ENCODE peak calls at places on chromosomes 3 and 15, in four cellular contexts. One of them, this sample, is unnamed.

GRCh38 chr3:99071096-99071495 is 169.6 kb upstream of the DCBLD2 start:
- DNase-seq in A549: no peak
- DNase-seq in transverse colon: no peak
- DNase-seq in esophagus squamous epithelium: no peak
- DNase-seq in this sample: no peak

GRCh38 chr15:65603559-65603958 is 7.4 kb downstream of the INTS14 start:
- DNase-seq in A549: no peak
- DNase-seq in transverse colon: no peak
- DNase-seq in esophagus squamous epithelium: no peak
- DNase-seq in this sample: no peak

GRCh38 chr15:68643216-68643830 is 64.5 kb downstream of the CORO2B start:
- DNase-seq in A549: no peak
- DNase-seq in transverse colon: no peak
- DNase-seq in esophagus squamous epithelium: no peak
- DNase-seq in this sample: peak; percentile 44

GRCh38 chr15:58392141-58392540 is 39.6 kb upstream of the LIPC start:
- DNase-seq in A549: no peak
- DNase-seq in transverse colon: no peak
- DNase-seq in esophagus squamous epithelium: no peak
- DNase-seq in this sample: no peak

GRCh38 chr15:34114215-34114614 is 12.3 kb downstream of the PGBD4 start:
- DNase-seq in A549: no peak
- DNase-seq in transverse colon: no peak
- DNase-seq in esophagus squamous epithelium: no peak
- DNase-seq in this sample: no peak

GRCh38 chr15:36810656-36811449 is 231.4 kb downstream of the CDIN1 start:
- DNase-seq in A549: no peak
- DNase-seq in transverse colon: no peak
- DNase-seq in esophagus squamous epithelium: no peak
- DNase-seq in this sample: no peak

GRCh38 chr3:117234321-117234720 is 524.7 kb downstream of the TUSC7 start:
- DNase-seq in A549: no peak
- DNase-seq in transverse colon: no peak
- DNase-seq in esophagus squamous epithelium: no peak
- DNase-seq in this sample: no peak

GRCh38 chr15:93929375-93930094 is 301.8 kb upstream of the MCTP2 start:
- DNase-seq in A549: no peak
- DNase-seq in transverse colon: peak; percentile 14
- DNase-seq in esophagus squamous epithelium: no peak
- DNase-seq in this sample: peak; percentile 89

GRCh38 chr15:78004222-78004727 is 73.2 kb downstream of the TBC1D2B start:
- DNase-seq in A549: no peak
- DNase-seq in transverse colon: no peak
- DNase-seq in esophagus squamous epithelium: no peak
- DNase-seq in this sample: peak; percentile 63

GRCh38 chr15:84832446-84833040 is 15.4 kb downstream of the ALPK3 start:
- DNase-seq in A549: no peak
- DNase-seq in transverse colon: no peak
- DNase-seq in esophagus squamous epithelium: no peak
- DNase-seq in this sample: no peak

GRCh38 chr3:128537091-128537703 is 44.2 kb upstream of the GATA2 start:
- DNase-seq in A549: peak; percentile 23
- DNase-seq in transverse colon: no peak
- DNase-seq in esophagus squamous epithelium: no peak
- DNase-seq in this sample: no peak

GRCh38 chr3:192571197-192571791 is 156.0 kb downstream of the FGF12 start:
- DNase-seq in A549: peak; percentile 11
- DNase-seq in transverse colon: no peak
- DNase-seq in esophagus squamous epithelium: no peak
- DNase-seq in this sample: peak; percentile 70

GRCh38 chr15:86183765-86184491 is 104.3 kb downstream of the AGBL1 start:
- DNase-seq in A549: no peak
- DNase-seq in transverse colon: no peak
- DNase-seq in esophagus squamous epithelium: no peak
- DNase-seq in this sample: no peak

GRCh38 chr3:27677554-27677953 is 44.6 kb downstream of the EOMES start:
- DNase-seq in A549: peak; percentile 83
- DNase-seq in transverse colon: no peak
- DNase-seq in esophagus squamous epithelium: no peak
- DNase-seq in this sample: peak; percentile 81

GRCh38 chr3:184549793-184550585 is 11.6 kb upstream of the EPHB3 start:
- DNase-seq in A549: no peak
- DNase-seq in transverse colon: no peak
- DNase-seq in esophagus squamous epithelium: no peak
- DNase-seq in this sample: no peak

GRCh38 chr15:78625621-78626280 is 5.0 kb upstream of the CHRNA3 start:
- DNase-seq in A549: no peak
- DNase-seq in transverse colon: no peak
- DNase-seq in esophagus squamous epithelium: no peak
- DNase-seq in this sample: no peak

GRCh38 chr15:89349212-89349558 is 14.6 kb upstream of the POLG start:
- DNase-seq in A549: no peak
- DNase-seq in transverse colon: no peak
- DNase-seq in esophagus squamous epithelium: no peak
- DNase-seq in this sample: no peak

GRCh38 chr3:37114251-37115145 is 59.9 kb downstream of the LRRFIP2 start:
- DNase-seq in A549: no peak
- DNase-seq in transverse colon: no peak
- DNase-seq in esophagus squamous epithelium: no peak
- DNase-seq in this sample: no peak

GRCh38 chr3:140994316-140994715 is 52.7 kb downstream of the SLC25A36 start:
- DNase-seq in A549: no peak
- DNase-seq in transverse colon: no peak
- DNase-seq in esophagus squamous epithelium: no peak
- DNase-seq in this sample: no peak

GRCh38 chr15:77032052-77032646 is 37.2 kb downstream of the PSTPIP1 start:
- DNase-seq in A549: no peak
- DNase-seq in transverse colon: peak; percentile 7
- DNase-seq in esophagus squamous epithelium: no peak
- DNase-seq in this sample: peak; percentile 58

GRCh38 chr3:38590521-38590920 is 59.0 kb downstream of the SCN5A start:
- DNase-seq in A549: no peak
- DNase-seq in transverse colon: peak; percentile 2
- DNase-seq in esophagus squamous epithelium: no peak
- DNase-seq in this sample: no peak

DNA sequence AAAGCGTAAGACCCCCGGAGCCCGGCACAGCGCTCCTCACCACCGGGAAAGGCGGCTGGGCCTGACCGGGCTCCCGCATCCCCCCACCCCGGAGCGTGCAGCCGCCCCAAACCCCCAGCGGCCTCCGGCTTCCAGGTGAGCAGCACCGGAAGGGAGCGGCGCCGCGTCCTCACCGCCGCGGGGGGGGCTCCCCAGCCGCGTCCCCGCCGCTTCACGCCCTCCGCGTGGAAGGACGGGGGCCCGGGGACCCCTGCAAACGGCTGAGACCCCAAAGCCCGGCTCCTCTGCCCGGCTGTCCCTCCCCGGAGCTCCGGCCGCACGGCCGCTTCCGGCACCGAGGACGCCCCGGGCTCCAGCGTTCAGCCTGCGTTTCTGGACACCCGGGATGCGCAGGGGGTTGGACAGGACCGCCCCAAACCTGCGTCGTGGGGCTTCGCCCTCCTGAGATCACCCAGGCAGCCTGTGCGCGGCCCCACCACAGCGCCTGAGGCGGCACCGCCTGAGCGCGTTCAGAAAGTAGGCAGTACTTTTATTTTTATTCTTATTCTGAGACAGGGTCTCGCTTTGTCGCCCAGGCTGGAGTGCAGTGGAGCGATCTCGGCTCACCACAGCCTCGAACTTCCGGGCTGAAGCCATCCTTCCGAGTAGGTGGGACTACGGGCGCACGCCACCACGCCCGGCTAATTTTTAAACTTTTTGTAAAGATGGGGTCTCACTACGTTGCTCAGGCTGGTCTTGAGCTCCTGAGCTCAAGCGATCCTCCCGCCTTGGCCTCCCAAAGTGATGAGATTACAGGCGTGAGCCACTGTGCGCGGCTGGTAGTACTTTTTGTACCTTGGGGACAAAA is 51.6 kb upstream of the BLM start:
- DNase-seq in A549: peak; percentile 78
- DNase-seq in transverse colon: peak; percentile 64
- DNase-seq in esophagus squamous epithelium: no peak
- DNase-seq in this sample: peak; percentile 83
- TF ChIP-seq POLR2A in A549: peak; percentile 78
- TF ChIP-seq POLR2A in transverse colon: peak; percentile 69
- TF ChIP-seq POLR2A in esophagus squamous epithelium: peak; percentile 45
- TF ChIP-seq POLR2A in this sample: peak; percentile 22

GRCh38 chr3:143783856-143784370 is 64.4 kb downstream of the SLC9A9 start:
- DNase-seq in A549: no peak
- DNase-seq in transverse colon: no peak
- DNase-seq in esophagus squamous epithelium: no peak
- DNase-seq in this sample: no peak

GRCh38 chr3:143786229-143787199 is 61.8 kb downstream of the SLC9A9 start:
- DNase-seq in A549: no peak
- DNase-seq in transverse colon: peak; percentile 11
- DNase-seq in esophagus squamous epithelium: no peak
- DNase-seq in this sample: peak; percentile 79

DNA sequence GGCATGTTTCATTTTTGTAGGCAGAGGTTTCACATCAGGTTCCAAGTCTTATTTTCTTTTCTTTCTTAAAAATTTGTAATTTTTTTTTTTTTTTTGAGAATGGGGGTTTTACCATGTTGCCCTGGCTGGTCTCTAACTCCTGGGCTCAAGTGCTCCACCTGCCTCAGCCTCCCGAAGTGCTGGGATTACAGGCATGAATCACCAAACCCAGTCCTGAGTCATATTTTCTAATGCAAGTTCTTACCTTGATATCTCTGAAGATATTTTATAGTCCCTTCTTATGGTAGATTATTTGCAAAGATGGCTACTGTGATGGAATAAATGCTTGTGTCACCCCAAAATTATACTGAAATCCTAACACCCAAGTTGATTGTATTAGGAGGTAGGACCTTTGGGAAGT is 63.8 kb downstream of the SLC9A9 start:
- DNase-seq in A549: no peak
- DNase-seq in transverse colon: no peak
- DNase-seq in esophagus squamous epithelium: no peak
- DNase-seq in this sample: no peak
- TF ChIP-seq POLR2A in A549: no peak
- TF ChIP-seq POLR2A in transverse colon: no peak
- TF ChIP-seq POLR2A in esophagus squamous epithelium: no peak
- TF ChIP-seq POLR2A in this sample: no peak

GRCh38 chr3:131717493-131717892 is 214.7 kb upstream of the MRPL3 start:
- DNase-seq in A549: no peak
- DNase-seq in transverse colon: no peak
- DNase-seq in esophagus squamous epithelium: no peak
- DNase-seq in this sample: no peak
- TF ChIP-seq POLR2A in A549: no peak
- TF ChIP-seq POLR2A in transverse colon: no peak
- TF ChIP-seq POLR2A in esophagus squamous epithelium: no peak
- TF ChIP-seq POLR2A in this sample: no peak

GRCh38 chr15:67065531-67066005 is at the start of gene SMAD3:
- DNase-seq in A549: peak; percentile 98
- DNase-seq in transverse colon: peak; percentile 93
- DNase-seq in esophagus squamous epithelium: peak; percentile 21
- DNase-seq in this sample: peak; percentile 96
- TF ChIP-seq POLR2A in A549: peak; percentile 75
- TF ChIP-seq POLR2A in transverse colon: peak; percentile 81
- TF ChIP-seq POLR2A in esophagus squamous epithelium: peak; percentile 90
- TF ChIP-seq POLR2A in this sample: peak; percentile 42

DNA sequence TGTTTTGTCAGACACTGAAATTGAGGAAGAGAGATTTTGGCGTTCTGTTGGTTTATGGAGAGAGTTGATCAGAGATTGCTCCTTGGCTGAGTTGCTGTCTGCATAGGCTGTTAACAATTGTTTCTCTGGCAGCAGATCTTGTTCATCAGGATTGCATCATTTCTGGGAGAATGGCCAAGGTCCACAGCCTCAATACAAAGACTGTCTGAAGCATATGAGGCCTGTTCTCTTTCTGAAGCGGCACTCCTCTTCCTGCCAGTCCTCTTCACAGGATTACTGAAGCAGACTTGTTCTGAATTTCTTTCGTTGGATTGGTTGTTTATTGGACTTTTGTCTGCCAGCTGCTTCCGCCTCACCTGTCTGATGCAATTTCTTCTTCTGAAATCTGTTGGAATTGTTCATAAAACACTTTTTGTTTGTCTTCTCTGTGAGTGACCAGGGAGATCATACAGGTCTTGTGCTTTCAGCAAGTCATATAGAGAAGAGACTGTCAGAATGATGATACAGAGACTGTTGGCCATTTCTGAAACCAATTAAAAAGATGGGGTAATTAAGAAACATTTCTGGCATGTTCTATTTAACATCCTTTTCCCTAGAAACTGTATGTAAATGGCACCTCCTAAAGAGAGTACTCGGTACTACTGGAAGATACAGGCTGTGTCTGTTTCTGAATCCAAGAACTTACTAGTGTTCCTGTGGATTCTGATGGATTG is 25.5 kb downstream of the SETD5 start:
- DNase-seq in A549: peak; percentile 90
- DNase-seq in transverse colon: peak; percentile 87
- DNase-seq in esophagus squamous epithelium: peak; percentile 5
- DNase-seq in this sample: peak; percentile 95
- TF ChIP-seq POLR2A in A549: no peak
- TF ChIP-seq POLR2A in transverse colon: peak; percentile 58
- TF ChIP-seq POLR2A in esophagus squamous epithelium: peak; percentile 27
- TF ChIP-seq POLR2A in this sample: no peak

GRCh38 chr3:148840419-148840818 is 12.8 kb downstream of the CPB1 start:
- DNase-seq in A549: no peak
- DNase-seq in transverse colon: no peak
- DNase-seq in esophagus squamous epithelium: no peak
- DNase-seq in this sample: no peak
- TF ChIP-seq POLR2A in A549: no peak
- TF ChIP-seq POLR2A in transverse colon: no peak
- TF ChIP-seq POLR2A in esophagus squamous epithelium: no peak
- TF ChIP-seq POLR2A in this sample: no peak